ENCODE peak calls at places on chromosomes 7 and 10, in ten cellular contexts. One of them, this sample, is unnamed.

GRCh38 chr7:28558236-28558635 is 145.9 kb downstream of the CREB5 start:
- DNase-seq in right lobe of liver: no peak
- DNase-seq in transverse colon: no peak
- DNase-seq in AG04450: no peak
- DNase-seq in body of pancreas: no peak
- DNase-seq in IMR-90: no peak
- DNase-seq in stomach: no peak
- DNase-seq in GM12878: no peak
- DNase-seq in PC-9: peak
- DNase-seq in heart right ventricle: no peak
- DNase-seq in this sample: no peak

GRCh38 chr7:519974-520458 is 370 bp upstream of the PDGFA start:
- DNase-seq in right lobe of liver: peak
- DNase-seq in transverse colon: peak
- DNase-seq in AG04450: no peak
- DNase-seq in body of pancreas: peak
- DNase-seq in IMR-90: peak
- DNase-seq in stomach: peak
- DNase-seq in GM12878: no peak
- DNase-seq in PC-9: no peak
- DNase-seq in heart right ventricle: peak
- DNase-seq in this sample: no peak

GRCh38 chr10:103111031-103111917 is 81.8 kb downstream of the NT5C2 start:
- DNase-seq in right lobe of liver: no peak
- DNase-seq in transverse colon: no peak
- DNase-seq in AG04450: no peak
- DNase-seq in body of pancreas: no peak
- DNase-seq in IMR-90: peak
- DNase-seq in stomach: no peak
- DNase-seq in GM12878: peak
- DNase-seq in PC-9: no peak
- DNase-seq in heart right ventricle: no peak
- DNase-seq in this sample: no peak

GRCh38 chr7:97075928-97076327 is 41.6 kb upstream of the SDHAF3 start:
- DNase-seq in right lobe of liver: no peak
- DNase-seq in transverse colon: peak
- DNase-seq in AG04450: no peak
- DNase-seq in body of pancreas: no peak
- DNase-seq in IMR-90: no peak
- DNase-seq in stomach: no peak
- DNase-seq in GM12878: no peak
- DNase-seq in PC-9: no peak
- DNase-seq in heart right ventricle: no peak
- DNase-seq in this sample: no peak

GRCh38 chr7:88888684-88889083 is 93.1 kb upstream of the TEX47 start:
- DNase-seq in right lobe of liver: no peak
- DNase-seq in transverse colon: no peak
- DNase-seq in AG04450: no peak
- DNase-seq in body of pancreas: no peak
- DNase-seq in IMR-90: no peak
- DNase-seq in stomach: no peak
- DNase-seq in GM12878: no peak
- DNase-seq in PC-9: no peak
- DNase-seq in heart right ventricle: no peak
- DNase-seq in this sample: no peak

GRCh38 chr7:26399309-26399610 is 107.6 kb downstream of the SNX10 start:
- DNase-seq in right lobe of liver: peak
- DNase-seq in transverse colon: no peak
- DNase-seq in AG04450: no peak
- DNase-seq in body of pancreas: peak
- DNase-seq in IMR-90: peak
- DNase-seq in stomach: peak
- DNase-seq in GM12878: no peak
- DNase-seq in PC-9: no peak
- DNase-seq in heart right ventricle: no peak
- DNase-seq in this sample: peak

GRCh38 chr7:100088095-100088620 is 611 bp upstream of the COPS6 start:
- DNase-seq in right lobe of liver: no peak
- DNase-seq in transverse colon: no peak
- DNase-seq in AG04450: no peak
- DNase-seq in body of pancreas: no peak
- DNase-seq in IMR-90: no peak
- DNase-seq in stomach: no peak
- DNase-seq in GM12878: no peak
- DNase-seq in PC-9: no peak
- DNase-seq in heart right ventricle: no peak
- DNase-seq in this sample: no peak

GRCh38 chr10:79387974-79388850 is 40.9 kb downstream of the PPIF start:
- DNase-seq in right lobe of liver: no peak
- DNase-seq in transverse colon: peak
- DNase-seq in AG04450: no peak
- DNase-seq in body of pancreas: no peak
- DNase-seq in IMR-90: no peak
- DNase-seq in stomach: no peak
- DNase-seq in GM12878: no peak
- DNase-seq in PC-9: no peak
- DNase-seq in heart right ventricle: no peak
- DNase-seq in this sample: no peak

GRCh38 chr7:114835303-114835702 is 86.6 kb upstream of the MDFIC start:
- DNase-seq in right lobe of liver: no peak
- DNase-seq in transverse colon: no peak
- DNase-seq in AG04450: no peak
- DNase-seq in body of pancreas: no peak
- DNase-seq in IMR-90: no peak
- DNase-seq in stomach: no peak
- DNase-seq in GM12878: no peak
- DNase-seq in PC-9: no peak
- DNase-seq in heart right ventricle: no peak
- DNase-seq in this sample: no peak

GRCh38 chr10:49690673-49691356 is 11.4 kb downstream of the C10orf53 start:
- DNase-seq in right lobe of liver: no peak
- DNase-seq in transverse colon: no peak
- DNase-seq in AG04450: no peak
- DNase-seq in body of pancreas: no peak
- DNase-seq in IMR-90: peak
- DNase-seq in stomach: no peak
- DNase-seq in GM12878: no peak
- DNase-seq in PC-9: no peak
- DNase-seq in heart right ventricle: no peak
- DNase-seq in this sample: no peak

GRCh38 chr7:49692516-49692915 is 80.9 kb upstream of the VWC2 start:
- DNase-seq in right lobe of liver: no peak
- DNase-seq in transverse colon: no peak
- DNase-seq in AG04450: no peak
- DNase-seq in body of pancreas: no peak
- DNase-seq in IMR-90: no peak
- DNase-seq in stomach: no peak
- DNase-seq in GM12878: no peak
- DNase-seq in PC-9: no peak
- DNase-seq in heart right ventricle: no peak
- DNase-seq in this sample: no peak

GRCh38 chr7:77989981-77990566 is 191.5 kb downstream of the PHTF2 start:
- DNase-seq in right lobe of liver: no peak
- DNase-seq in transverse colon: peak
- DNase-seq in AG04450: no peak
- DNase-seq in body of pancreas: no peak
- DNase-seq in IMR-90: no peak
- DNase-seq in stomach: peak
- DNase-seq in GM12878: no peak
- DNase-seq in PC-9: peak
- DNase-seq in heart right ventricle: no peak
- DNase-seq in this sample: no peak

GRCh38 chr10:30387646-30388243 is 38.7 kb upstream of the MTPAP start:
- DNase-seq in right lobe of liver: no peak
- DNase-seq in transverse colon: no peak
- DNase-seq in AG04450: no peak
- DNase-seq in body of pancreas: no peak
- DNase-seq in IMR-90: no peak
- DNase-seq in stomach: no peak
- DNase-seq in GM12878: no peak
- DNase-seq in PC-9: peak
- DNase-seq in heart right ventricle: no peak
- DNase-seq in this sample: no peak

GRCh38 chr7:19969859-19970493 is 196.6 kb upstream of the TMEM196 start:
- DNase-seq in right lobe of liver: no peak
- DNase-seq in transverse colon: no peak
- DNase-seq in AG04450: no peak
- DNase-seq in body of pancreas: no peak
- DNase-seq in IMR-90: no peak
- DNase-seq in stomach: no peak
- DNase-seq in GM12878: no peak
- DNase-seq in PC-9: peak
- DNase-seq in heart right ventricle: no peak
- DNase-seq in this sample: no peak

GRCh38 chr7:155789001-155789725 is 23.1 kb downstream of the SHH start:
- DNase-seq in right lobe of liver: no peak
- DNase-seq in transverse colon: no peak
- DNase-seq in AG04450: no peak
- DNase-seq in body of pancreas: no peak
- DNase-seq in IMR-90: no peak
- DNase-seq in stomach: no peak
- DNase-seq in GM12878: no peak
- DNase-seq in PC-9: no peak
- DNase-seq in heart right ventricle: no peak
- DNase-seq in this sample: no peak

GRCh38 chr7:6284055-6284400 is 11.6 kb upstream of the CYTH3 start:
- DNase-seq in right lobe of liver: no peak
- DNase-seq in transverse colon: no peak
- DNase-seq in AG04450: no peak
- DNase-seq in body of pancreas: no peak
- DNase-seq in IMR-90: no peak
- DNase-seq in stomach: no peak
- DNase-seq in GM12878: no peak
- DNase-seq in PC-9: peak
- DNase-seq in heart right ventricle: no peak
- DNase-seq in this sample: no peak

GRCh38 chr7:140678081-140678815 is 5.5 kb downstream of the ADCK2 start:
- DNase-seq in right lobe of liver: no peak
- DNase-seq in transverse colon: no peak
- DNase-seq in AG04450: no peak
- DNase-seq in body of pancreas: no peak
- DNase-seq in IMR-90: no peak
- DNase-seq in stomach: peak
- DNase-seq in GM12878: no peak
- DNase-seq in PC-9: peak
- DNase-seq in heart right ventricle: no peak
- DNase-seq in this sample: no peak

GRCh38 chr7:116802144-116802747 is 60.1 kb upstream of the CAPZA2 start:
- DNase-seq in right lobe of liver: no peak
- DNase-seq in transverse colon: no peak
- DNase-seq in AG04450: no peak
- DNase-seq in body of pancreas: no peak
- DNase-seq in IMR-90: peak
- DNase-seq in stomach: no peak
- DNase-seq in GM12878: no peak
- DNase-seq in PC-9: no peak
- DNase-seq in heart right ventricle: no peak
- DNase-seq in this sample: no peak
- H3K27ac ChIP-seq in right lobe of liver: no peak
- H3K27ac ChIP-seq in transverse colon: peak
- H3K27ac ChIP-seq in AG04450: no peak
- H3K27ac ChIP-seq in body of pancreas: no peak
- H3K27ac ChIP-seq in IMR-90: peak
- H3K27ac ChIP-seq in stomach: no peak
- H3K27ac ChIP-seq in GM12878: no peak
- H3K27ac ChIP-seq in PC-9: no peak
- H3K27ac ChIP-seq in heart right ventricle: no peak
- H3K27ac ChIP-seq in this sample: no peak

GRCh38 chr7:151140826-151141225 is 26.7 kb downstream of the GBX1 start:
- DNase-seq in right lobe of liver: no peak
- DNase-seq in transverse colon: peak
- DNase-seq in AG04450: no peak
- DNase-seq in body of pancreas: no peak
- DNase-seq in IMR-90: no peak
- DNase-seq in stomach: no peak
- DNase-seq in GM12878: no peak
- DNase-seq in PC-9: no peak
- DNase-seq in heart right ventricle: no peak
- DNase-seq in this sample: peak

GRCh38 chr7:151143261-151144015 is 24.1 kb downstream of the GBX1 start:
- DNase-seq in right lobe of liver: no peak
- DNase-seq in transverse colon: peak
- DNase-seq in AG04450: no peak
- DNase-seq in body of pancreas: no peak
- DNase-seq in IMR-90: no peak
- DNase-seq in stomach: peak
- DNase-seq in GM12878: no peak
- DNase-seq in PC-9: no peak
- DNase-seq in heart right ventricle: no peak
- DNase-seq in this sample: peak

GRCh38 chr7:151141281-151141854 is 26.1 kb downstream of the GBX1 start:
- DNase-seq in right lobe of liver: no peak
- DNase-seq in transverse colon: peak
- DNase-seq in AG04450: no peak
- DNase-seq in body of pancreas: no peak
- DNase-seq in IMR-90: no peak
- DNase-seq in stomach: no peak
- DNase-seq in GM12878: no peak
- DNase-seq in PC-9: no peak
- DNase-seq in heart right ventricle: no peak
- DNase-seq in this sample: peak

GRCh38 chr7:151142686-151143040 is 24.8 kb downstream of the GBX1 start:
- DNase-seq in right lobe of liver: no peak
- DNase-seq in transverse colon: peak
- DNase-seq in AG04450: no peak
- DNase-seq in body of pancreas: peak
- DNase-seq in IMR-90: no peak
- DNase-seq in stomach: peak
- DNase-seq in GM12878: no peak
- DNase-seq in PC-9: no peak
- DNase-seq in heart right ventricle: no peak
- DNase-seq in this sample: peak

GRCh38 chr7:151141855-151142685 is 25.4 kb downstream of the GBX1 start:
- DNase-seq in right lobe of liver: peak
- DNase-seq in transverse colon: peak
- DNase-seq in AG04450: no peak
- DNase-seq in body of pancreas: peak
- DNase-seq in IMR-90: no peak
- DNase-seq in stomach: peak
- DNase-seq in GM12878: no peak
- DNase-seq in PC-9: no peak
- DNase-seq in heart right ventricle: no peak
- DNase-seq in this sample: peak
- H3K4me3 ChIP-seq in right lobe of liver: no peak
- H3K4me3 ChIP-seq in transverse colon: no peak
- H3K4me3 ChIP-seq in AG04450: no peak
- H3K4me3 ChIP-seq in body of pancreas: no peak
- H3K4me3 ChIP-seq in IMR-90: no peak
- H3K4me3 ChIP-seq in stomach: no peak
- H3K4me3 ChIP-seq in GM12878: no peak
- H3K4me3 ChIP-seq in PC-9: no peak
- H3K4me3 ChIP-seq in heart right ventricle: no peak
- H3K4me3 ChIP-seq in this sample: no peak

GRCh38 chr10:92142512-92142911 is 148.4 kb downstream of the CPEB3 start:
- DNase-seq in right lobe of liver: no peak
- DNase-seq in transverse colon: no peak
- DNase-seq in AG04450: no peak
- DNase-seq in body of pancreas: no peak
- DNase-seq in IMR-90: no peak
- DNase-seq in stomach: no peak
- DNase-seq in GM12878: no peak
- DNase-seq in PC-9: no peak
- DNase-seq in heart right ventricle: no peak
- DNase-seq in this sample: no peak
- TF ChIP-seq CTCF in right lobe of liver: no peak
- TF ChIP-seq CTCF in transverse colon: no peak
- TF ChIP-seq CTCF in AG04450: no peak
- TF ChIP-seq CTCF in body of pancreas: no peak
- TF ChIP-seq CTCF in IMR-90: no peak
- TF ChIP-seq CTCF in stomach: no peak
- TF ChIP-seq CTCF in GM12878: no peak
- TF ChIP-seq CTCF in PC-9: no peak
- TF ChIP-seq CTCF in heart right ventricle: no peak
- TF ChIP-seq CTCF in this sample: no peak

GRCh38 chr10:95262763-95263518 is 27.9 kb downstream of the PDLIM1 start:
- DNase-seq in right lobe of liver: no peak
- DNase-seq in transverse colon: no peak
- DNase-seq in AG04450: no peak
- DNase-seq in body of pancreas: no peak
- DNase-seq in IMR-90: no peak
- DNase-seq in stomach: no peak
- DNase-seq in GM12878: no peak
- DNase-seq in PC-9: peak
- DNase-seq in heart right ventricle: no peak
- DNase-seq in this sample: no peak
- H3K27ac ChIP-seq in right lobe of liver: no peak
- H3K27ac ChIP-seq in transverse colon: no peak
- H3K27ac ChIP-seq in AG04450: no peak
- H3K27ac ChIP-seq in body of pancreas: no peak
- H3K27ac ChIP-seq in IMR-90: peak
- H3K27ac ChIP-seq in stomach: no peak
- H3K27ac ChIP-seq in GM12878: no peak
- H3K27ac ChIP-seq in PC-9: peak
- H3K27ac ChIP-seq in heart right ventricle: no peak
- H3K27ac ChIP-seq in this sample: no peak

This sample was measured in testis.